ENCODE peak calls at places on chromosomes 6 and 20, in four cellular contexts. S is K562, O is breast epithelium, Q is prostate gland. X is an unnamed sample. For H3K27me3, the result is how much of the 10 kb centered on the place peaks cover.

GRCh38 chr6:28537509-28538140 is 11.9 kb downstream of the GPX5 start:
- DNase-seq in Q (no peak), S (no peak), O (no peak), X (no peak)

GRCh38 chr6:21132856-21133610 is 460.5 kb upstream of the SOX4 start:
- DNase-seq in S (no peak), O (no peak), Q (no peak), X (no peak)

GRCh38 chr6:71457883-71458282 is 169.3 kb downstream of the OGFRL1 start:
- DNase-seq in Q (no peak), S (no peak), O (no peak), X (no peak)

GRCh38 chr6:117465691-117466090 is 16.8 kb upstream of the DCBLD1 start:
- DNase-seq in O (no peak), Q (no peak), S (no peak), X (no peak)

GRCh38 chr20:31608256-31608980 is 3.3 kb downstream of the ID1 start:
- DNase-seq in O (peak), Q (peak), S (peak), X (no peak)

GRCh38 chr20:40848530-40848929 is 159.5 kb upstream of the MAFB start:
- DNase-seq in S (no peak), O (no peak), Q (no peak), X (no peak)

GRCh38 chr6:154960299-154960796 is 34.8 kb upstream of the TIAM2 start:
- DNase-seq in S (peak), O (no peak), Q (no peak), X (no peak)

GRCh38 chr6:87794922-87795885 is 93.2 kb upstream of the AKIRIN2 start:
- DNase-seq in O (no peak), S (no peak), Q (no peak), X (no peak)

GRCh38 chr6:117547688-117548621 is 54.4 kb downstream of the GOPC start:
- DNase-seq in S (no peak), Q (peak), O (peak), X (no peak)

GRCh38 chr6:92688328-92688727 is 731.0 kb downstream of the EPHA7 start:
- DNase-seq in O (no peak), Q (no peak), S (no peak), X (no peak)

GRCh38 chr20:43843096-43843964 is 71.3 kb upstream of the TOX2 start:
- DNase-seq in S (no peak), Q (no peak), O (no peak), X (no peak)

DNA sequence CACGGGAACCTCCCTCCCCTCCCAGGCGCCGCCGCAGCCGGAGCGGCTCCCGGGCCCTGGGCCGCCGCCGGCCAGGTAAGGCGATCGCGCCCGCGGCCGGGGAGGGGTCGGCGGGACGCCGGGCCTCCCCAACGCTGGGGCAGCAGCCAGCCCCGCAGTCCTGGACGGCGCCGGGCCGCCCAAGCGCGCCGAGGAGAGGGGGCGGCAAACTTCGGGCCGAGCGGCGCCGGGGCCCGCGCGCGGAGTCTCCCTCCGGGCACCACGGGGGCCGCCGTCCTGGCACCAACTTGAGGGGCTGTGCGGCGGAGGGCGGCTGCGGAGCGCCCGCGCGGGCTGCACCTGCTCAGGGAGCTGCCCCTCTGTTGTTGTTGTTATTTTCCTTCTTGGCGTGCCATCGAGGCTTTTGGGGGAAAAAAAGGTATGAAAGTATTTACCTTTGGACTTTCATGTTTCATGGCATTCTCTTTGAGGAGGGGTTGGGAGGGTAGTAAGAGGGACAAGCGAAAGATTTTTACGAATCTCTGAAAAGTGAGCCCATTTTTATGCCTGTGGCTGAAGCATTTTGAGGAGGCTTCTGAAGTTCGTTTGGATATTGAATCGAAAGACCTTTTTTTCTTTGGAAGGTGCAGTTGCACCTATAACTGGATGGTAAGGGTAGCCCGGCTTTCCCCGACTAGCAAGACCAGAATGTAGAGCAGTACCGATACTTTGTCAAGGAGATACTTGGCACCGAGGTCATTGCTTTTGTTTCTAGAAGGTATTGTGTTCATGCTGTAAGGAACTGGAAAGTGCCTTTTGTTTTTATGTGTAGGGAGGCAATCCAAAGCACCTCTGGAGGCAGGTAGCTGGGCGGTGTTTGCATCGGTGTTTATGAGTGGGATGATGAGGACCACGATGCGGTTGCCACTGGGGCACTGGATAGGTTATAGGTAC is at the start of gene RNF182:
- DNase-seq in Q (no peak), S (peak), O (no peak), X (no peak)
- H3K27me3 ChIP-seq in Q (under half), S (under half), O (under half), X (under half)

DNA sequence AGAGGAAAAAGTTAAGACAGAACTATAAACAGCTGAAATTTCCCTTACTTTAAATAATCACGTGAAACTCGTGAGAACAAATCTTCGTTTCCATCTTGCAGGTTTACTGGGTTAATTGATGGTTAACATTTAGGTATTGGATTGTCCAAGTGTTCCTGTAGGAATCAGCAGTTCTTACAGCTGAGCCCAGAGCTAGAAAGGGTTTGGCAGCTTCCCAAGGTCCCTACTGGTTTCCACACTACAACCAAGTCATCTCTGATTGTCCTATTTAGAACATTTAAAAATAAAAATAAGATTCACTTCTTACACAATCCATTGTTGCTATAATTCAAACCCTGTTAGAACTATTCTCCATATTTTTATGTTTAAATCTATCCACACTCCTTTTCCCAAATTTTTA is 15.8 kb downstream of the MPC1 start:
- DNase-seq in Q (no peak), S (no peak), O (no peak), X (no peak)
- H3K27ac ChIP-seq in Q (no peak), S (no peak), O (no peak), X (no peak)

GRCh38 chr20:20457392-20458126 is 89.7 kb downstream of the INSM1 start:
- DNase-seq in S (no peak), O (no peak), Q (no peak), X (no peak)
- TF ChIP-seq POLR2A in S (no peak), O (no peak), Q (no peak), X (no peak)

DNA sequence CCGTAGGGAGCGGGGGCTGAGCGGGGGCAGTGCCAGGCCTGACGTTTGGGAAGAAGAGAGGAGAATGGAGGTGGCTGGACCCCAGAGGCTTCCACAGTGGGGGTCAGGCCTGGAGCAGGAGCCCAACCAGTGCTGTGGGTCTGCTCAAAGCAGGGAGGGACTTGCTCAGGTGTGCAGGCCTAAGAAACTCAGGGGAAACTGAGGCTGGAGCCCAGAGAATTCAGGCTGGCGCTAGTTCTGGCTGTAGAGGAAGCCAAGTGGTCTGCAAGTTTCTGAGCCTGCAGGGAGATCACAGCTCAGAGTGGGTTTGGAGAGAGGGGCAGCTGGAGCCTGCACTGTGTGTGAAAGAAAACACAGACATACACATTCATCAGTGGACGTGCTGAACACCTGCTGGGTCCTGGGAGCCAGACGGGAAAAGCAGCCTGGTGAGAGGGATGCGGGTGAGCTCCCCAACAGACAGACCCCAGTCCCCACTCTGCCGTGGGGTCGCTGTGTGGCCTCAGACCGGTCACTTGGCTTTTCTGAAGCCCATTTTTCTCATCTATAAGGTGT is 17.7 kb upstream of the FOXP4 start:
- DNase-seq in Q (no peak), O (no peak), S (no peak), X (no peak)
- H3K27me3 ChIP-seq in Q (under half), O (under half), S (under half), X (under half)

DNA sequence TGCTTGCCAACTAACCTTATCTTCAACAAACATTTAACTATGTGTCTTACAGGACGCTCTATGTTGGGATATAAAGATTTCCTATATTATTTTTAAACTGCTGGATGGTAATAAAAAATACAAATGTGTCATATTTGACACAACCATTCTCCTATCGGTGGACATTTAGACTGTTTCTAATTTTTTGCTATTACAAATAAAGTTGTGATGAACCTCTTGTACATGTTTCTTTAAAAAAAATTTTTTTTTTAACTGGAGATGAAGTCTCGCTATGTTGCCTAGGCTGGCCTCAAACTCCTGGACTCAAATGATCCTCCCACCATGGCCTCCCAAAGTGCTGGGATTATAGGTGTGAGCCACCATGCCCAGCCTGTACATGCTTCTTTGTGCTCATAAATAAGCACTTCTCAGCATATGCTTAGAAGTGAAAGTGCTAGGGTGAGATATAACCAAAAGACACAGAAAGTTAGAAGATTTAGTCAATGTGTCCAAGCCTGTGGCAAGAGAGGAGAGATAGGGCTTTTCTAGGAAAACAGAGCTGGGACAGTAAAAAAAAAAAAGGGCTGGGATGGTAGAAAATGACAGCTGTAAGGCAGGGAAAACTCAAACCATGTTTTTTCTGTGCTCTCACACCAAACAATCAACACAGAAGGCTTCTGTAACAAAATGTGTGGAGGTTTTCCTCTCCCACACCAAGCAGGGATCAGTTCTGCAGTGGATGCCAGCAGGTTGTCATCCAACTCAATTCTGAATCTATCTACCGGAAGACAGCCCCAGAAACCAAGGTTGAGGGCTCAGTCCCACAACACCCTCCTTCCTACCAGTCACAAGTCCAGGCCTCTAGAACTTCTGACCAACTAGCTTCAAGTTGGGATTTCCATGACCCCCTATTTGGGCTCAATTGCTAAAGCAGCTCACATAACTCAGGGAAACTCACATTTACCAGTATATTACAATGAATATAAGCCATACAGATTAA is 70.0 kb upstream of the SMIM29 start:
- DNase-seq in O (no peak), S (peak), Q (no peak), X (no peak)
- H3K27ac ChIP-seq in O (peak), S (peak), Q (no peak), X (peak)

GRCh38 chr6:170290306-170291128 is at the start of gene DLL1:
- DNase-seq in S (no peak), O (peak), Q (peak), X (no peak)
- TF ChIP-seq POLR2A in S (no peak), O (peak), Q (peak), X (no peak)

GRCh38 chr20:46324960-46325703 is 16.8 kb upstream of the CDH22 start:
- DNase-seq in Q (no peak), O (no peak), S (peak), X (no peak)
- H3K27me3 ChIP-seq in Q (under half), O (under half), S (under half), X (half or more)